ENCODE peak calls at places on chromosomes 12 and 14, in six cellular contexts. One of them, this sample, is unnamed.
A peak's percentile ranks its signal among the peaks of the same experiment; 100 is the strongest.

GRCh38 chr12:110819646-110820045 is 27.1 kb upstream of the CCDC63 start:
- DNase-seq in fibroblast of the aortic adventitia: no peak
- DNase-seq in H9: no peak
- DNase-seq in stomach: no peak
- DNase-seq in Calu3: no peak
- DNase-seq in fibroblast of mammary gland: no peak
- DNase-seq in this sample: no peak

GRCh38 chr12:3752096-3752709 is 706 bp downstream of the CRACR2A start:
- DNase-seq in stomach: peak; percentile 30
- DNase-seq in fibroblast of mammary gland: peak; percentile 75
- DNase-seq in H9: peak; percentile 29
- DNase-seq in fibroblast of the aortic adventitia: peak; percentile 37
- DNase-seq in Calu3: no peak
- DNase-seq in this sample: no peak

GRCh38 chr12:55849616-55850015 is 6.9 kb upstream of the MMP19 start:
- DNase-seq in fibroblast of the aortic adventitia: no peak
- DNase-seq in fibroblast of mammary gland: no peak
- DNase-seq in H9: no peak
- DNase-seq in Calu3: no peak
- DNase-seq in stomach: no peak
- DNase-seq in this sample: no peak

GRCh38 chr12:103832048-103832798 is 8.8 kb downstream of the NT5DC3 start:
- DNase-seq in fibroblast of mammary gland: no peak
- DNase-seq in Calu3: no peak
- DNase-seq in stomach: no peak
- DNase-seq in fibroblast of the aortic adventitia: no peak
- DNase-seq in H9: no peak
- DNase-seq in this sample: no peak

GRCh38 chr12:54360717-54361456 is 3.4 kb downstream of the GPR84 start:
- DNase-seq in fibroblast of the aortic adventitia: peak; percentile 83
- DNase-seq in fibroblast of mammary gland: peak; percentile 83
- DNase-seq in Calu3: peak; percentile 89
- DNase-seq in H9: peak; percentile 94
- DNase-seq in stomach: peak; percentile 87
- DNase-seq in this sample: peak; percentile 87

GRCh38 chr12:38771871-38772270 is 133.5 kb downstream of the CPNE8 start:
- DNase-seq in stomach: no peak
- DNase-seq in Calu3: no peak
- DNase-seq in fibroblast of mammary gland: no peak
- DNase-seq in fibroblast of the aortic adventitia: peak; percentile 6
- DNase-seq in H9: no peak
- DNase-seq in this sample: peak; percentile 5

GRCh38 chr14:87899228-87899627 is 93.8 kb downstream of the GALC start:
- DNase-seq in fibroblast of mammary gland: no peak
- DNase-seq in H9: no peak
- DNase-seq in fibroblast of the aortic adventitia: no peak
- DNase-seq in stomach: no peak
- DNase-seq in Calu3: no peak
- DNase-seq in this sample: no peak

GRCh38 chr12:103050273-103050672 is 92.8 kb downstream of the ASCL1 start:
- DNase-seq in Calu3: no peak
- DNase-seq in fibroblast of mammary gland: no peak
- DNase-seq in H9: no peak
- DNase-seq in stomach: no peak
- DNase-seq in fibroblast of the aortic adventitia: no peak
- DNase-seq in this sample: no peak

GRCh38 chr12:124172646-124173045 is 122.2 kb upstream of the RFLNA start:
- DNase-seq in fibroblast of mammary gland: no peak
- DNase-seq in H9: no peak
- DNase-seq in fibroblast of the aortic adventitia: no peak
- DNase-seq in Calu3: no peak
- DNase-seq in stomach: no peak
- DNase-seq in this sample: peak; percentile 44

GRCh38 chr12:108833355-108833733 is 24.0 kb downstream of the SSH1 start:
- DNase-seq in fibroblast of the aortic adventitia: peak; percentile 96
- DNase-seq in H9: peak; percentile 72
- DNase-seq in stomach: no peak
- DNase-seq in Calu3: peak; percentile 83
- DNase-seq in fibroblast of mammary gland: peak; percentile 85
- DNase-seq in this sample: peak; percentile 75

GRCh38 chr12:23752245-23752644 is 197.2 kb downstream of the SOX5 start:
- DNase-seq in fibroblast of the aortic adventitia: no peak
- DNase-seq in fibroblast of mammary gland: no peak
- DNase-seq in H9: no peak
- DNase-seq in stomach: no peak
- DNase-seq in Calu3: no peak
- DNase-seq in this sample: no peak

GRCh38 chr14:38883127-38883526 is 219.9 kb downstream of the SEC23A start:
- DNase-seq in stomach: no peak
- DNase-seq in fibroblast of mammary gland: no peak
- DNase-seq in H9: no peak
- DNase-seq in fibroblast of the aortic adventitia: no peak
- DNase-seq in Calu3: no peak
- DNase-seq in this sample: no peak

GRCh38 chr14:95025218-95025617 is 132.1 kb downstream of the DICER1 start:
- DNase-seq in Calu3: no peak
- DNase-seq in H9: no peak
- DNase-seq in fibroblast of mammary gland: no peak
- DNase-seq in stomach: no peak
- DNase-seq in fibroblast of the aortic adventitia: no peak
- DNase-seq in this sample: no peak

GRCh38 chr12:38123566-38124246 is 192.9 kb upstream of the ALG10B start:
- DNase-seq in Calu3: no peak
- DNase-seq in fibroblast of the aortic adventitia: no peak
- DNase-seq in H9: no peak
- DNase-seq in fibroblast of mammary gland: no peak
- DNase-seq in stomach: no peak
- DNase-seq in this sample: no peak

GRCh38 chr14:63996575-63997220 is 143.9 kb downstream of the SYNE2 start:
- DNase-seq in Calu3: no peak
- DNase-seq in H9: no peak
- DNase-seq in stomach: no peak
- DNase-seq in fibroblast of mammary gland: no peak
- DNase-seq in fibroblast of the aortic adventitia: peak; percentile 8
- DNase-seq in this sample: no peak

GRCh38 chr12:67442896-67443295 is 173.7 kb downstream of the CAND1 start:
- DNase-seq in H9: no peak
- DNase-seq in Calu3: no peak
- DNase-seq in fibroblast of mammary gland: no peak
- DNase-seq in stomach: no peak
- DNase-seq in fibroblast of the aortic adventitia: no peak
- DNase-seq in this sample: no peak

GRCh38 chr12:124490584-124491305 is 76.7 kb downstream of the NCOR2 start:
- DNase-seq in Calu3: no peak
- DNase-seq in fibroblast of the aortic adventitia: no peak
- DNase-seq in stomach: peak; percentile 96
- DNase-seq in fibroblast of mammary gland: no peak
- DNase-seq in H9: no peak
- DNase-seq in this sample: no peak

GRCh38 chr12:122081697-122082221 is 3.2 kb downstream of the MLXIP start:
- DNase-seq in H9: no peak
- DNase-seq in fibroblast of mammary gland: peak; percentile 82
- DNase-seq in Calu3: no peak
- DNase-seq in fibroblast of the aortic adventitia: peak; percentile 78
- DNase-seq in stomach: no peak
- DNase-seq in this sample: no peak

GRCh38 chr12:108683906-108684556 is 47.3 kb downstream of the CORO1C start:
- DNase-seq in stomach: no peak
- DNase-seq in H9: no peak
- DNase-seq in Calu3: no peak
- DNase-seq in fibroblast of mammary gland: no peak
- DNase-seq in fibroblast of the aortic adventitia: no peak
- DNase-seq in this sample: no peak

GRCh38 chr12:97912943-97913342 is 450.3 kb downstream of the RMST start:
- DNase-seq in stomach: no peak
- DNase-seq in fibroblast of mammary gland: peak; percentile 77
- DNase-seq in Calu3: peak; percentile 8
- DNase-seq in fibroblast of the aortic adventitia: no peak
- DNase-seq in H9: no peak
- DNase-seq in this sample: peak; percentile 67

GRCh38 chr14:98594156-98594555 is 677.8 kb downstream of the BCL11B start:
- DNase-seq in fibroblast of mammary gland: no peak
- DNase-seq in fibroblast of the aortic adventitia: no peak
- DNase-seq in Calu3: no peak
- DNase-seq in H9: no peak
- DNase-seq in stomach: no peak
- DNase-seq in this sample: no peak
- TF ChIP-seq CTCF in fibroblast of mammary gland: no peak
- TF ChIP-seq CTCF in fibroblast of the aortic adventitia: no peak
- TF ChIP-seq CTCF in Calu3: no peak
- TF ChIP-seq CTCF in H9: no peak
- TF ChIP-seq CTCF in stomach: no peak
- TF ChIP-seq CTCF in this sample: no peak

DNA sequence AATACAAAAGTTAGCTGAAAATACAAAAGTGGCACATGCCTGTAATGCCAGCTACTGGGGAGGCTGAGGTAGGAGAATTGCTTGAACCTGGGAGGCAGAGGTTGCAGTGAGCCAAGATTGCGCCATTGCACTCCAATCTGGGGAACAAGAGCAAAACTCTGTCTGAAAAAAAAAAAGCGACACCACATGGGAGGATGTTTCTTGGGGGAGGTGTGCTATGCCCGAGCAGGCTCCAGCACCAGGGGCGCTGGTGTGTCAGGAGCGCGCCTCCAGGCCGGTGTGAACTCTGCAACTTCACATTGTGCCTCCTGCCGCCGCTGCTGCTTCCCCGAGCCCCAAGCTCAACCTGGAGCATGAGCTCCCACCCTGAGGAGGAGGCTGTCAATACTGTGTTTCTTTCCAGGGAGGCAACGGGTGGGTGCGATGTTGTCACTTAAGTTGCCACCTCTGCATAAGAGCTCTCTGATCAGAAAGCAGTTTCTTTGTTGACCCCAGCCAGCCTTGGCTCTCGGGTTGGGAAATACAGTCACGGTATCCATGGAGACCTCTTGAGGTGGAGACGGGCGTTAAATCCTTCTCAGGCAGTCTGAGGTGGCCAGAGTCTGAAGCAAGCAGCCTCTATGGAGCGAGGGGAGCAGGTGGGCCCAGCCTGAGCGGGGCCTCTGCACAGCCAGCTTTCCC is 18.9 kb downstream of the DEGS2 start:
- DNase-seq in fibroblast of mammary gland: peak; percentile 25
- DNase-seq in H9: peak; percentile 87
- DNase-seq in stomach: peak; percentile 51
- DNase-seq in fibroblast of the aortic adventitia: no peak
- DNase-seq in Calu3: no peak
- DNase-seq in this sample: no peak
- TF ChIP-seq CTCF in fibroblast of mammary gland: no peak
- TF ChIP-seq CTCF in H9: peak; percentile 73
- TF ChIP-seq CTCF in stomach: peak; percentile 8
- TF ChIP-seq CTCF in fibroblast of the aortic adventitia: no peak
- TF ChIP-seq CTCF in Calu3: no peak
- TF ChIP-seq CTCF in this sample: no peak

DNA sequence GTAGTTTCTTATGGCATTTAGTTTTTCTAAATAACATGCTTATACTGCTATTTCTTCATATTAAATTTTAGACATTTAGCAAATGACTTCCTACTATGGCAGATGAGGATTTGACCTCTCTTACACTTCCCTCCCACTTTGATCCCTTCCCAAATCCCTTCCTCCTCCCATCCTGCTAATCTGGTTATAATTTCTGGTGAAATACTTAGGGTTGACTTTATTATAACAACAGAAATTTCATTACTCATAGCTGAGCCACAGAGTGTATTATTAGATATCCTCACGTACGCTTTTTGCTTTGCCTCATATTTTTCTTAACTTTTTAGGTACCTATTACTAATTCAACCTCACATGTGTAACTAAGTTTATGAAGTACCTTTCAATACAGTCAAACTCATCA is 94.5 kb downstream of the SLC41A2 start:
- DNase-seq in fibroblast of mammary gland: peak; percentile 75
- DNase-seq in stomach: no peak
- DNase-seq in fibroblast of the aortic adventitia: peak; percentile 77
- DNase-seq in Calu3: no peak
- DNase-seq in H9: no peak
- DNase-seq in this sample: no peak
- TF ChIP-seq CTCF in fibroblast of mammary gland: no peak
- TF ChIP-seq CTCF in stomach: no peak
- TF ChIP-seq CTCF in fibroblast of the aortic adventitia: no peak
- TF ChIP-seq CTCF in Calu3: no peak
- TF ChIP-seq CTCF in H9: no peak
- TF ChIP-seq CTCF in this sample: no peak

GRCh38 chr12:115815924-115816323 is 461.6 kb downstream of the MED13L start:
- DNase-seq in H9: no peak
- DNase-seq in fibroblast of the aortic adventitia: no peak
- DNase-seq in stomach: no peak
- DNase-seq in Calu3: no peak
- DNase-seq in fibroblast of mammary gland: no peak
- DNase-seq in this sample: no peak

GRCh38 chr12:115811066-115811465 is 466.4 kb downstream of the MED13L start:
- DNase-seq in H9: no peak
- DNase-seq in fibroblast of mammary gland: no peak
- DNase-seq in stomach: no peak
- DNase-seq in Calu3: no peak
- DNase-seq in fibroblast of the aortic adventitia: no peak
- DNase-seq in this sample: no peak

GRCh38 chr12:115811929-115812328 is 465.6 kb downstream of the MED13L start:
- DNase-seq in fibroblast of mammary gland: peak; percentile 33
- DNase-seq in fibroblast of the aortic adventitia: no peak
- DNase-seq in H9: no peak
- DNase-seq in Calu3: no peak
- DNase-seq in stomach: no peak
- DNase-seq in this sample: no peak

GRCh38 chr12:115810580-115810979 is 466.9 kb downstream of the MED13L start:
- DNase-seq in Calu3: no peak
- DNase-seq in stomach: no peak
- DNase-seq in fibroblast of the aortic adventitia: no peak
- DNase-seq in fibroblast of mammary gland: no peak
- DNase-seq in H9: no peak
- DNase-seq in this sample: no peak

DNA sequence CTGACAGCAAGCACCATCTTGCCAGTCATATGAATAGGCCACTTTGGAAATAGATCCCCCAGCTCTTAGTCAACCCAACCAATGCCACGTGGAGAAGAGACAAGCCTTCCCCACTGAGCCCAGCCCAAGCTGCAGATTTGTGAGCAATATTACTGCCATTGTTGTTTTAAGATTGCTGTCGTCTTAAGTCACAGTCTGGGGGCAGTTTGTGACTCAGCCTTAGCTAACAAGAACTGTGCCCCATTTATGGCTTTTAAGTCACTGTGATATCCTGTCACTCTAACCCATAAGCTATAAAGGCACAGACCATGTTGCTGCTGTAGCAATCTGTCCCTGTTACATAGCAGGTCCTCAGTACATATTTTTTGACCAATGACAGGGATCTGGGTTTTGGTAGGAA is 464.2 kb downstream of the MED13L start:
- DNase-seq in Calu3: no peak
- DNase-seq in fibroblast of the aortic adventitia: no peak
- DNase-seq in fibroblast of mammary gland: no peak
- DNase-seq in stomach: no peak
- DNase-seq in H9: no peak
- DNase-seq in this sample: no peak
- TF ChIP-seq CTCF in Calu3: no peak
- TF ChIP-seq CTCF in fibroblast of the aortic adventitia: no peak
- TF ChIP-seq CTCF in fibroblast of mammary gland: no peak
- TF ChIP-seq CTCF in stomach: no peak
- TF ChIP-seq CTCF in H9: no peak
- TF ChIP-seq CTCF in this sample: no peak

This sample was measured in MCF 10A.